ENCODE peak calls at places on chromosomes 4 and X, in four cellular contexts. L is GM12878; V is activated T-cell treated with anti-CD3 and anti-CD28 coated beads, Interleukin-2, amount 50 U/mL, for 72 hours; D is heart right ventricle. G is an unnamed sample.

GRCh38 chrX:69258893-69259292 is 93.6 kb upstream of the PJA1 start:
- ATAC-seq in L (no peak), V (no peak), D (peak), G (no peak)

GRCh38 chr4:184464759-184465454 is 9.4 kb downstream of the IRF2 start:
- ATAC-seq in L (no peak), V (no peak), D (peak), G (no peak)

GRCh38 chr4:7638463-7638862 is 203.7 kb upstream of the PSAPL1 start:
- ATAC-seq in L (no peak), V (no peak), D (no peak), G (no peak)

GRCh38 chr4:159204566-159204965 is 101.7 kb downstream of the RAPGEF2 start:
- ATAC-seq in L (peak), V (no peak), D (no peak), G (no peak)

GRCh38 chr4:165715211-165715610 is 157.8 kb upstream of the TLL1 start:
- ATAC-seq in L (no peak), V (no peak), D (no peak), G (no peak)

GRCh38 chrX:110851780-110852179 is 56.2 kb upstream of the CHRDL1 start:
- ATAC-seq in L (peak), V (no peak), D (no peak), G (no peak)

GRCh38 chr4:128553665-128554515 is 255.6 kb upstream of the JADE1 start:
- ATAC-seq in L (no peak), V (no peak), D (no peak), G (no peak)

GRCh38 chr4:61406677-61407076 is 206.6 kb downstream of the ADGRL3 start:
- ATAC-seq in L (no peak), V (no peak), D (no peak), G (no peak)

GRCh38 chrX:82648062-82648461 is 860.0 kb upstream of the POU3F4 start:
- ATAC-seq in L (no peak), V (no peak), D (no peak), G (no peak)

GRCh38 chr4:150769235-150769634 is 187.3 kb downstream of the MAB21L2 start:
- ATAC-seq in L (peak), V (no peak), D (peak), G (no peak)

GRCh38 chrX:20378291-20378920 is 111.7 kb upstream of the RPS6KA3 start:
- ATAC-seq in L (peak), V (peak), D (no peak), G (peak)

GRCh38 chrX:154719132-154719675 is 31.7 kb downstream of the GAB3 start:
- ATAC-seq in L (no peak), V (peak), D (peak), G (no peak)

GRCh38 chrX:19906293-19906692 is 18.9 kb upstream of the SH3KBP1 start:
- ATAC-seq in L (no peak), V (no peak), D (no peak), G (no peak)

GRCh38 chr4:32986236-32986635 is 2266.1 kb downstream of the PCDH7 start:
- ATAC-seq in L (no peak), V (no peak), D (no peak), G (no peak)

GRCh38 chrX:54992911-54993622 is 921 bp downstream of the PFKFB1 start:
- ATAC-seq in L (no peak), V (no peak), D (no peak), G (no peak)

GRCh38 chrX:134373736-134374135 is 86.2 kb upstream of the HPRT1 start:
- ATAC-seq in L (no peak), V (no peak), D (no peak), G (no peak)

GRCh38 chrX:65601126-65601525 is 66.3 kb upstream of the MSN start:
- ATAC-seq in L (no peak), V (peak), D (peak), G (peak)

GRCh38 chr4:114562176-114562904 is 36.3 kb upstream of the UGT8 start:
- ATAC-seq in L (no peak), V (no peak), D (no peak), G (no peak)

GRCh38 chr4:153564630-153565525 is 98.7 kb downstream of the TMEM131L start:
- ATAC-seq in L (no peak), V (no peak), D (peak), G (no peak)

G was measured in stimulated activated memory B cell treated with anti-CD40 and anti-IgM and Interleukin-4, amounts not matched to agents 10 μg/mL and 1 μg/mL and 100 μg/mL, for 72 hours.